ENCODE peak calls at places on chromosome 19, in five cellular contexts. G is stimulated activated CD8-positive, alpha-beta memory T cell treated with anti-CD3 and anti-CD28 coated beads, Interleukin-2, amount 100 ng/mL, for 48 hours; F is NCI-H2081; P is CD4-positive, alpha-beta T cell; Z is activated naive CD4-positive, alpha-beta T cell treated with anti-CD3 and anti-CD28 coated beads for 36 hours. X is an unnamed sample.

GRCh38 chr19:13957107-13957506 is 4.8 kb downstream of the DCAF15 start:
- DNase-seq in F (no peak), P (no peak), G (no peak), Z (no peak), X (no peak)

GRCh38 chr19:47124937-47125668 is 5.5 kb upstream of the SAE1 start:
- DNase-seq in G (no peak), P (no peak), Z (no peak), F (peak; percentile 76), X (peak; percentile 56)

GRCh38 chr19:29311391-29311790 is 98.4 kb upstream of the UQCRFS1 start:
- DNase-seq in F (no peak), Z (no peak), G (no peak), P (no peak), X (no peak)

GRCh38 chr19:1119475-1120217 is 15.9 kb downstream of the GPX4 start:
- DNase-seq in P (no peak), Z (no peak), F (no peak), G (no peak), X (no peak)

GRCh38 chr19:35294328-35294727 is 2.4 kb downstream of the MAG start:
- DNase-seq in G (no peak), F (no peak), P (no peak), Z (no peak), X (no peak)

GRCh38 chr19:49809155-49809986 is 3.7 kb downstream of the FUZ start:
- DNase-seq in Z (peak; percentile 54), G (peak; percentile 26), F (peak; percentile 41), P (peak; percentile 38), X (no peak)

GRCh38 chr19:42191855-42192254 is 25.6 kb downstream of the DEDD2 start:
- DNase-seq in G (no peak), P (no peak), Z (peak; percentile 75), F (peak; percentile 66), X (peak; percentile 81)

GRCh38 chr19:15672580-15673175 is at the start of gene CYP4F12:
- DNase-seq in F (no peak), P (no peak), G (no peak), Z (peak; percentile 18), X (no peak)

GRCh38 chr19:38290631-38291147 is 13.4 kb upstream of the C19orf33 start:
- DNase-seq in F (no peak), P (no peak), Z (no peak), G (no peak), X (no peak)

GRCh38 chr19:47315125-47315821 is 5.6 kb downstream of the C5AR1 start:
- DNase-seq in P (no peak), Z (peak; percentile 63), F (no peak), G (no peak), X (no peak)

GRCh38 chr19:58058428-58058827 is 654 bp upstream of the ZNF135 start:
- DNase-seq in G (no peak), P (no peak), Z (no peak), F (no peak), X (no peak)

X was measured in NCI-H510A.